ENCODE peak calls at places on chromosomes 1 and 21, in ten cellular contexts. N is GM23338, T is fibroblast of pulmonary artery, B is AG04450, L is body of pancreas, Y is endothelial cell, O is tibial nerve, C is kidney epithelial cell, X is GM13976, Z is cardiac muscle cell. S is an unnamed sample.

GRCh38 chr1:41799723-41800122 is 119.0 kb downstream of the HIVEP3 start:
- DNase-seq in N (no peak), T (no peak), B (no peak), L (no peak), Y (no peak), O (no peak), C (no peak), X (no peak), Z (peak), S (no peak)

GRCh38 chr1:34926156-34926555 is 3.3 kb downstream of the DLGAP3 start:
- DNase-seq in N (no peak), T (no peak), B (no peak), L (no peak), Y (no peak), O (no peak), C (no peak), X (no peak), Z (no peak), S (no peak)

GRCh38 chr21:45841033-45841432 is 140.5 kb upstream of the COL6A1 start:
- DNase-seq in N (no peak), T (no peak), B (no peak), L (no peak), Y (no peak), O (no peak), C (no peak), X (no peak), Z (no peak), S (no peak)

GRCh38 chr1:210558302-210558701 is 229.6 kb downstream of the HHAT start:
- DNase-seq in N (no peak), T (peak), B (no peak), L (peak), Y (no peak), O (no peak), C (no peak), X (no peak), Z (peak), S (no peak)

GRCh38 chr1:37828410-37829074 is 20.5 kb upstream of the YRDC start:
- DNase-seq in N (no peak), T (no peak), B (no peak), L (no peak), Y (no peak), O (no peak), C (no peak), X (no peak), Z (no peak), S (no peak)

GRCh38 chr1:96538883-96539282 is 182.7 kb upstream of the PTBP2 start:
- DNase-seq in N (no peak), T (peak), B (peak), L (no peak), Y (no peak), O (peak), C (no peak), X (no peak), Z (peak), S (no peak)

GRCh38 chr1:109438798-109439297 is 12.6 kb upstream of the PSMA5 start:
- DNase-seq in N (no peak), T (peak), B (peak), L (no peak), Y (no peak), O (no peak), C (peak), X (peak), Z (peak), S (peak)

GRCh38 chr1:45753248-45754037 is 3.0 kb upstream of the IPP start:
- DNase-seq in N (peak), T (no peak), B (no peak), L (no peak), Y (no peak), O (no peak), C (no peak), X (no peak), Z (no peak), S (no peak)

GRCh38 chr1:206658264-206658980 is 23.1 kb downstream of the DYRK3 start:
- DNase-seq in N (peak), T (no peak), B (no peak), L (peak), Y (peak), O (no peak), C (no peak), X (peak), Z (peak), S (peak)

GRCh38 chr1:67052741-67053534 is 1.0 kb downstream of the SLC35D1 start:
- DNase-seq in N (peak), T (peak), B (no peak), L (peak), Y (peak), O (peak), C (no peak), X (peak), Z (peak), S (peak)

GRCh38 chr1:10529772-10530171 is 55.0 kb downstream of the PEX14 start:
- DNase-seq in N (peak), T (no peak), B (no peak), L (no peak), Y (no peak), O (no peak), C (no peak), X (no peak), Z (no peak), S (no peak)

GRCh38 chr21:46095106-46095719 is 2.7 kb upstream of the COL6A2 start:
- DNase-seq in N (no peak), T (no peak), B (no peak), L (no peak), Y (no peak), O (no peak), C (no peak), X (no peak), Z (no peak), S (no peak)

GRCh38 chr1:818611-819291 is 105.0 kb upstream of the SAMD11 start:
- DNase-seq in N (no peak), T (no peak), B (no peak), L (no peak), Y (no peak), O (no peak), C (no peak), X (no peak), Z (no peak), S (no peak)

GRCh38 chr21:43853851-43854772 is 10.9 kb upstream of the AGPAT3 start:
- DNase-seq in N (no peak), T (no peak), B (no peak), L (no peak), Y (no peak), O (no peak), C (no peak), X (peak), Z (no peak), S (no peak)

GRCh38 chr1:228850141-228851100 is 115.1 kb downstream of the RHOU start:
- DNase-seq in N (no peak), T (no peak), B (no peak), L (no peak), Y (no peak), O (no peak), C (no peak), X (no peak), Z (no peak), S (no peak)

GRCh38 chr1:47672622-47673021 is 234.8 kb downstream of the FOXD2 start:
- DNase-seq in N (no peak), T (no peak), B (no peak), L (no peak), Y (no peak), O (no peak), C (no peak), X (no peak), Z (no peak), S (no peak)

GRCh38 chr1:39890267-39890666 is 7.0 kb upstream of the TRIT1 start:
- DNase-seq in N (no peak), T (no peak), B (no peak), L (no peak), Y (no peak), O (no peak), C (no peak), X (no peak), Z (no peak), S (no peak)

GRCh38 chr1:231729541-231729940 is 103.0 kb downstream of the DISC1 start:
- DNase-seq in N (no peak), T (no peak), B (no peak), L (no peak), Y (no peak), O (no peak), C (no peak), X (no peak), Z (peak), S (no peak)

GRCh38 chr1:98732985-98733781 is 71.7 kb downstream of the SNX7 start:
- DNase-seq in N (no peak), T (no peak), B (no peak), L (no peak), Y (no peak), O (no peak), C (no peak), X (no peak), Z (no peak), S (no peak)

GRCh38 chr1:158039380-158039779 is 45.9 kb downstream of the KIRREL1 start:
- DNase-seq in N (no peak), T (peak), B (no peak), L (no peak), Y (no peak), O (no peak), C (no peak), X (no peak), Z (no peak), S (no peak)

GRCh38 chr1:199913313-199913712 is 114.2 kb upstream of the NR5A2 start:
- DNase-seq in N (no peak), T (no peak), B (no peak), L (no peak), Y (no peak), O (no peak), C (no peak), X (no peak), Z (no peak), S (no peak)

GRCh38 chr1:97999320-97999719 is 78.5 kb upstream of the DPYD start:
- DNase-seq in N (no peak), T (peak), B (peak), L (no peak), Y (no peak), O (no peak), C (peak), X (no peak), Z (peak), S (no peak)

GRCh38 chr1:234230414-234230862 is 142.8 kb upstream of the COA6 start:
- DNase-seq in N (no peak), T (no peak), B (no peak), L (no peak), Y (no peak), O (no peak), C (no peak), X (peak), Z (peak), S (no peak)

GRCh38 chr1:181140398-181140797 is 51.9 kb downstream of the IER5 start:
- DNase-seq in N (no peak), T (no peak), B (no peak), L (no peak), Y (no peak), O (no peak), C (no peak), X (no peak), Z (no peak), S (no peak)

GRCh38 chr1:2376261-2376741 is 15.1 kb downstream of the MORN1 start:
- DNase-seq in N (no peak), T (no peak), B (no peak), L (no peak), Y (no peak), O (no peak), C (no peak), X (no peak), Z (no peak), S (no peak)

DNA sequence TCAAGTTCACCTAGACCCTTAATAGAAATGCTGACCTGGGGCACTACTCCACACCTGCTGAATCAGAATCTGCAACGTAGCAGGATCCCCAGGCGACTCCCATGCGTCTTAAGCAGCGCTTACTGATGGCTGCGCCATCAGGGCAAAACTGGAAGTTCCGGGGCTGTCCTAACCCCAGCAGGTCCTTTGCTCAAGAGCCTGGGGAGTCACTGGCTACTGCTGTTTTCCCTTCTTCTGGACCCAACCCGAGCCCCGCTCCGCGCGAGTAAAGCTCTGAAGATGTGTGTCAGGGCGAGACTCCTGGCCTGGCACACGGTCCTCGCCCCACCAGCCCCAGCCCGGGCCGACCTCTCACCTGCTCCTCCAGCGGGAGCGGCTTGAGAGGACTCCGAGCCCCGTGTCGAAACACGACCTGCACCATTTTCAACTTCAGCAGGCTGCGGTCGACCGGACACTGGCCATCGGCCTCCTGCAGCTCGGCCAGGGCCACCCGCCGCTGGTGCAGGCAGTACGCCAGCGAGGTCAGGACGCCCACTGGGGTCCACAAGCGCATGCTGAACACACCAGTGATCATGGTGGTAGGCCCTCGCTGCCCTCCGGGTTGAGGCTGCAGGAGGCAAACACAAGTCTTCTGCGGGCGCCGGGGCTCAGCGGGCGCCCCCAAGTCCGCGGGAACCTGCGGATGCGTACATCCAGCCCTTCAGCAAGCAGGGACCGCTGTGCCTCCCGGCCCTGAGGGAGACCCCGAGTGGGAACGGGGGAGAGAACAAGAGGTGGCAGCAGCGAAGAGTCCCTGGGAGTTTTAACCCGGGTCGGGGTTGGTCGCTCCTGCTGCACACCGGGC is 627 bp downstream of the ACP6 start:
- DNase-seq in N (peak), T (peak), B (no peak), L (peak), Y (peak), O (peak), C (no peak), X (peak), Z (peak), S (peak)
- TF ChIP-seq CTCF in N (no peak), T (no peak), B (no peak), L (no peak), Y (no peak), O (no peak), C (no peak), X (no peak), Z (no peak), S (no peak)

GRCh38 chr1:72280714-72281113 is 1.6 kb downstream of the NEGR1 start:
- DNase-seq in N (no peak), T (no peak), B (no peak), L (no peak), Y (no peak), O (no peak), C (no peak), X (no peak), Z (no peak), S (no peak)
- TF ChIP-seq CTCF in N (no peak), T (no peak), B (no peak), L (no peak), Y (no peak), O (no peak), C (no peak), X (no peak), Z (no peak), S (no peak)

DNA sequence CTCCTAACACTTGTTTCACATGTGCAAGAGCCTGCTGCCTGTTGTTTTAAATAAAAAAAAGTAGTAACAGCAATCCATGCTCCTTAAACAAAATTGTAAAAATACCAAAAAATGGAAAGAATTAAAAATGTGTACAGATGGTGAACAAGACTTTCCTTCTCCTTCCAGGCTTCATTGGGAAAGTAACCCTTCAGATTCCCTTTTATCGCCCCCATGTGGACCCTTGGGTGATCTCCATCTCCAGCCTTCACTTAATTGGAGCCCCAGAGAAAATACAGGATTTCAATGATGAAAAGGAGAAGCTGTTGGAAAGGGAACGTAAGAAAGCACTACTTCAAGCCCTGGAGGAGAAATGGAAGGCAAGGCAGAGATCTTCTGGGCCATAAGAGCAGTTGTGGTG is 14.2 kb downstream of the VPS13D start:
- DNase-seq in N (peak), T (peak), B (no peak), L (no peak), Y (peak), O (no peak), C (no peak), X (peak), Z (peak), S (no peak)
- TF ChIP-seq CTCF in N (peak), T (peak), B (peak), L (no peak), Y (peak), O (no peak), C (no peak), X (peak), Z (peak), S (peak)

DNA sequence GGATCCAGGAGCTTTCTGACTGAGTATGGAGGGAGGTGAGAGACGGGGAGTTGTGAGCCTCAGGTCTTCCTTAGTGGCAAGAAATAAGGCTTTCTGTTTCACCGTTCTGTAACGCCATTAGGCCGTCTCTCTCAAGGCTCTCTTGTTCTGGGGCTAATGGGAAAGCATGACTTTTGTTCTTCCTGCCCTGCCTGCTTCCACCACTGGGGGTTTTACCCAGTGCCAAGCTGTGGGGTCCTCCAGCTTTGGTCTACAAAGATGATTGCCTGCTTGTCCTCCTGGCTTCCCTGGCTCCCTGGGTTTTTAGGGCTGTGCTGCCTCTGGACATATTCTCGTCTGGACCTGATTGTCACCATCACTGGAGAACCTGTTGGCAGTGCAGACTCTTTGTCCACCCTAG is 74.8 kb upstream of the TINAGL1 start:
- DNase-seq in N (peak), T (no peak), B (no peak), L (no peak), Y (no peak), O (no peak), C (no peak), X (no peak), Z (no peak), S (no peak)
- TF ChIP-seq CTCF in N (no peak), T (peak), B (peak), L (no peak), Y (peak), O (no peak), C (no peak), X (no peak), Z (peak), S (peak)

GRCh38 chr21:33374874-33375644 is 28.2 kb upstream of the IFNGR2 start:
- DNase-seq in N (no peak), T (no peak), B (no peak), L (no peak), Y (no peak), O (no peak), C (no peak), X (no peak), Z (no peak), S (no peak)
- TF ChIP-seq CTCF in N (no peak), T (no peak), B (no peak), L (no peak), Y (no peak), O (no peak), C (no peak), X (no peak), Z (no peak), S (peak)

GRCh38 chr1:26910343-26911160 is 3.2 kb downstream of the NR0B2 start:
- DNase-seq in N (no peak), T (no peak), B (no peak), L (no peak), Y (no peak), O (no peak), C (no peak), X (no peak), Z (no peak), S (no peak)
- TF ChIP-seq CTCF in N (no peak), T (no peak), B (no peak), L (no peak), Y (no peak), O (no peak), C (no peak), X (no peak), Z (no peak), S (no peak)

DNA sequence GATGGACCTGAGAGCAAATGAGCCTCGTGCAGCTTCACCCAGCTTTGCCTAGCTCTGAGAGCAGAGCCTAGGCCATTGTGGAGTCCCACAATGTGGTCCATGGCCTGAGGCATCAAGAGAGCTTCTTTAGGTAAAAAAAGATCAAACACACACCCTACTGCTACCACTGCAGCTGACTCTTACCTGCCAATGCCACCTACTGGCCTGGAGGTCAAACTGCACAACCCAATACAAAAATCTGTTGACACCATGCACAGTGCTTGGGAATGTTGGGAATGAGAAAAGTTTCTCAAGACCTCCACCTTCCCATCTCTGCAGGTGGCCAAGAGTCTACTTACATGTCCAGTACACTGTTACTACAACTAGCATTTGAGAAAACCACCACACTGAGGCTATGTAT is 60.6 kb downstream of the UCHL5 start:
- DNase-seq in N (peak), T (no peak), B (no peak), L (no peak), Y (no peak), O (no peak), C (no peak), X (no peak), Z (no peak), S (no peak)
- TF ChIP-seq CTCF in N (peak), T (peak), B (peak), L (no peak), Y (peak), O (no peak), C (peak), X (no peak), Z (peak), S (peak)

GRCh38 chr1:202659974-202660373 is 50.3 kb downstream of the SYT2 start:
- DNase-seq in N (no peak), T (no peak), B (no peak), L (no peak), Y (no peak), O (no peak), C (no peak), X (no peak), Z (no peak), S (no peak)

GRCh38 chr1:202662081-202662480 is 48.2 kb downstream of the SYT2 start:
- DNase-seq in N (no peak), T (no peak), B (no peak), L (peak), Y (no peak), O (no peak), C (no peak), X (no peak), Z (no peak), S (no peak)

GRCh38 chr1:202659541-202659940 is 50.7 kb downstream of the SYT2 start:
- DNase-seq in N (no peak), T (no peak), B (no peak), L (no peak), Y (no peak), O (no peak), C (no peak), X (no peak), Z (no peak), S (no peak)

GRCh38 chr1:202663141-202663540 is 47.1 kb downstream of the SYT2 start:
- DNase-seq in N (no peak), T (no peak), B (no peak), L (no peak), Y (no peak), O (no peak), C (no peak), X (no peak), Z (no peak), S (no peak)

DNA sequence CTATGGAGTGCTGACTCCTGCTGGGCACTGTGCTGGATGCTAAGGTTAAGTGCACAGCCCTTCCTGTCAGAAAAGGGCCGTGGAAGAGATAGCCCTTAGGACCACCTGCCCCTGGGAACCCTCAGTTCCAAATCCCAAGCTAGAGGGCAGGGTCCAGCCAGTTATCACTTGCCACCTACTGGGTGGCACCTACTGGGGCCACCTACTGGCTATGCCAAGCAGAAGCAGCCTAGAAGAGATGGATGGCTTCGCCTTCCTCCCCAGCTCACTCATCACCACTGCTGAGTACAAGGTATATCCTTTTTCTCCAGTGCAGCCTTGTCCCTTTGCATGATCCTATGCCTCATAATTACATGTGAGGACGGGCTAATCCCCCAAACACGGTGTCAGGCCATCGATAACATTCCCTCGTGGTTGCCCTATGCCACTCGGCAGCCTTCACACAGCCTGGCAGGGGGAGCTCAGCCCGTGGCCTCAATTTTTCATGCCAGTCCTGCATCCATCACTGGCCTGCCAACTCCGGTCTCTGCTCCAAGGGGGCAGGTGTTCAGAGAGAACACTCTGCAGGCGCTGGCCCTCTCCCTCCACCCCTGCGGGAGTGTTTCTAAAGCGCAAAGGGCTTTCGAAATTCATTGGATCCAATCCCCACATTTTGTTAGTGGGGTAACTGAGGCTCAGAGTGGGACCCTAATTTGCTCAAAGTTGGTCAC is 49.0 kb downstream of the SYT2 start:
- DNase-seq in N (peak), T (no peak), B (no peak), L (peak), Y (no peak), O (no peak), C (no peak), X (no peak), Z (no peak), S (no peak)
- TF ChIP-seq CTCF in N (peak), T (peak), B (no peak), L (no peak), Y (no peak), O (no peak), C (peak), X (peak), Z (no peak), S (no peak)